ENCODE peak calls at places on chromosomes 3 and 15, in eight cellular contexts. B is SJSA1, P is adipocyte, T is PC-3, N is neural progenitor cell, Q is heart right ventricle, X is breast epithelium, Y is cardiac muscle cell. S is an unnamed sample.
A peak's percentile ranks its signal among the peaks of the same experiment; 100 is the strongest.

GRCh38 chr3:32885283-32885935 is 66.0 kb upstream of the CCR4 start:
- DNase-seq in B (no peak), P (no peak), T (no peak), N (no peak), Q (no peak), X (no peak), Y (no peak), S (no peak)

GRCh38 chr3:48155122-48155521 is 33.1 kb downstream of the CDC25A start:
- DNase-seq in B (no peak), P (peak; percentile 38), T (peak; percentile 94), N (no peak), Q (no peak), X (no peak), Y (peak; percentile 56), S (no peak)

GRCh38 chr3:88957751-88958452 is 149.5 kb upstream of the EPHA3 start:
- DNase-seq in B (no peak), P (peak; percentile 78), T (peak; percentile 82), N (no peak), Q (no peak), X (no peak), Y (peak; percentile 80), S (no peak)

GRCh38 chr3:13108861-13109260 is 35.6 kb upstream of the IQSEC1 start:
- DNase-seq in B (no peak), P (no peak), T (no peak), N (no peak), Q (no peak), X (no peak), Y (no peak), S (no peak)

GRCh38 chr3:117914540-117914939 is 1120.1 kb downstream of the IGSF11 start:
- DNase-seq in B (no peak), P (no peak), T (no peak), N (no peak), Q (no peak), X (no peak), Y (no peak), S (no peak)

GRCh38 chr15:81265944-81266775 is 57.8 kb downstream of the STARD5 start:
- DNase-seq in B (peak; percentile 79), P (peak; percentile 94), T (peak; percentile 81), N (peak; percentile 91), Q (peak; percentile 80), X (peak; percentile 55), Y (peak; percentile 86), S (peak; percentile 75)

GRCh38 chr15:50044904-50045303 is 74.1 kb downstream of the ATP8B4 start:
- DNase-seq in B (no peak), P (no peak), T (no peak), N (no peak), Q (no peak), X (no peak), Y (no peak), S (no peak)

GRCh38 chr15:83838763-83839162 is 184.8 kb downstream of the ADAMTSL3 start:
- DNase-seq in B (no peak), P (no peak), T (no peak), N (no peak), Q (no peak), X (no peak), Y (no peak), S (no peak)

GRCh38 chr3:29347412-29347811 is 66.5 kb downstream of the RBMS3 start:
- DNase-seq in B (no peak), P (no peak), T (no peak), N (no peak), Q (no peak), X (no peak), Y (no peak), S (no peak)

GRCh38 chr15:99303881-99304280 is 52.6 kb downstream of the LRRC28 start:
- DNase-seq in B (no peak), P (no peak), T (no peak), N (no peak), Q (no peak), X (no peak), Y (no peak), S (no peak)

GRCh38 chr15:78455749-78456148 is 17.7 kb downstream of the IREB2 start:
- DNase-seq in B (no peak), P (peak; percentile 22), T (no peak), N (no peak), Q (peak; percentile 23), X (no peak), Y (no peak), S (no peak)

GRCh38 chr3:11467875-11468274 is 175.8 kb downstream of the VGLL4 start:
- DNase-seq in B (no peak), P (no peak), T (no peak), N (no peak), Q (no peak), X (no peak), Y (no peak), S (no peak)

GRCh38 chr3:11470031-11470853 is 173.5 kb downstream of the VGLL4 start:
- DNase-seq in B (no peak), P (no peak), T (no peak), N (no peak), Q (no peak), X (no peak), Y (no peak), S (no peak)

GRCh38 chr3:11464356-11464755 is 179.4 kb downstream of the VGLL4 start:
- DNase-seq in B (no peak), P (no peak), T (no peak), N (no peak), Q (no peak), X (no peak), Y (no peak), S (no peak)

DNA sequence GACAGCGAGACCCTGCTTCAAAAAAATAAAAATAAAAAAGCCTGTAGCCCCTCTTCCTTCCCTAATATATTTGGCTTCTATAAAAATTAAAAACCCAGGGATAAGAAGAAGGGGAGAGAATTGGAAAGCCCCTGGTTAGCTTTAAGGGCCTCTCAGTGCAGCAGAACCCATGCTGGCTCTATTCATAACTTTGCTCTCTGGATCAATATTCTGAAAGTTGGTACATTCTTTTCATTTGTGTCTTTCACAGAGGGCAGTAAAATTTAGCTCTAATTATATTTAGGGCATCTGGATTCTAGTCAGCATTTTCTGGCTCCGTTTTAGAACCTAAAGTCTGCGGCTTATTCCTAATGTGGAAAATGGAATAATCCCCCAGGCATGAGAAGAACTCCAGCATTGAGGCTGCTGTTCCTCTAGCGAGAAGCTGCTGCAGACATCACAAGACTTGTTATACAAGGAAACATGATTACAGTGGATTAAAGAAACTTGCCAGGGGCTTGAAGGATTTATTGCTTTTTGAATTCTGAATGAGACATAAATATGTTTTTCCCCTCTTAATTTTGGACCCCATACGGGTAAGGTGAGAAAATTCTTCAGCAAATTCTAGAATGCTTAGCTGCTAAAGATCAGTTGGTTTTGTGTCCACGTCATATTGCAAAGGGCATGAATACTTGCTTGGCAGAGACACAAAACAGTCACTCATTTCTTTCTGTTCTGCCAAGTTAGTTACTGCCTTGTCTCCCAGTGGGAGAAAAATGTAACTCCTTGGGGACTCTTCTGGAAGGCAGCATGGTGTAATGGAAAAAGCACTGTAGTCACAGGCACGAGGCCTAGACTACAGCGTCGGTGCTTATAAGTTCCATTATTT is 177.7 kb downstream of the VGLL4 start:
- DNase-seq in B (no peak), P (peak; percentile 96), T (no peak), N (no peak), Q (peak; percentile 83), X (no peak), Y (peak; percentile 96), S (no peak)
- H3K4me3 ChIP-seq in B (no peak overlapping the region), P (peak overlapping the region; percentile 17), T (no peak overlapping the region), N (no peak overlapping the region), Q (no peak overlapping the region), X (no peak overlapping the region), Y (no peak overlapping the region), S (no peak overlapping the region)

DNA sequence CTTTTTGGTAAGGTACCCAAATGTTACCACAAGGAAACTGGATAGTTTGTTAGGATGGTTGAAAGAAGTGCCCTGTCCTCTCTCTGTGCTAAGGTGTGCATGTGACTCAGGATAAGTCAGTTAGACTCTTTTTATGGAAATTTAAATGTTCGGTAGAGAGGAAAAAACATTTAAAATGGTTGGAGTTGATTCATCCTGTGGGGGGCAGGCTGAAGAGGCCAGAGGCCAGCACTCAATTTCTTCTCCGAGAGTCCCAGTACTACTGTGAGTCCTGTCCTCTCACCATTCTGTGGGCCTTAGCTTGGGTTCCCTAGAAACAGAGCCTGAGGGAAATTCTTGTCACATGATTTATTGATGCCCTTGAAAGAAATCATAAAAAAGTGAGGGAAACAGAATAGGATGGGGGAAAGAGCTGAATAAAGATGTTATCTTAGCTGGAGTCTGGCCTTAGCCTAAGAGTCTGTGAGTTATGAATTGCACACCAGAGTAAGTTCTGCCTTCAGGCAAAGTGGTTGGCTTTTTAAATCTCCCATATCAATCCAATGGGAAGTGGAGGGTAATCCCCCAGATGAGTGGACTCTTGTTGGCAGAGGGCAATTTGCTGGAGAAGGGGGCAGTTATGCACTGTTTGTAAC is 106.5 kb upstream of the GALNT15 start:
- DNase-seq in B (no peak), P (peak; percentile 69), T (peak; percentile 93), N (no peak), Q (no peak), X (no peak), Y (no peak), S (no peak)
- H3K4me1 ChIP-seq in B (peaks cover 63% of the 10 kb centered on the region), P (peaks cover 42% of the 10 kb centered on the region), T (peaks cover 68% of the 10 kb centered on the region), N (no peaks in the 10 kb centered on the region), Q (peaks cover 15% of the 10 kb centered on the region), X (peaks cover 5% of the 10 kb centered on the region), Y (no peaks in the 10 kb centered on the region), S (no peaks in the 10 kb centered on the region)

DNA sequence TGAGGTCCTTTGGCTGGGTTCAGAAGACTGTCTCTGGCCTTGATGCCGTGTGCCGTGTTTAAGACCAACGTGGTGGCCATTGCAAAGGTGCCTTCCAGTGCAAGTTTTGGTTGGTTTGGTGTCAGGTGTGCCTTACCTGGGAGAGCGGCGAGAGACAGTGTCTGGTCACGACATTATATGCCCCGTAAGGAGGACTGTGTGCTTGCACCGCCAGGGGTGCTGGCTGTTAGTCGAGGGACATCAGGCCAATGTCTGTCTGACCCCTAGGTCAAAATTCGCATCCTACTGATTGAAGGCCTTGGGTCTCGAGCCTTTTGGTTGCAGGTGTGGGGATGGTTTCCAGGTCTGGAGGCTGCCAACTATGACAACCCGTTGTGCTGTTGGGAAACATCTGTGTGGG is 111.9 kb downstream of the SNRPN start:
- DNase-seq in B (no peak), P (no peak), T (no peak), N (no peak), Q (no peak), X (no peak), Y (no peak), S (no peak)
- H3K9me3 ChIP-seq in B (peaks cover 81% of the 10 kb centered on the region), P (peaks cover 100% of the 10 kb centered on the region), T (peaks cover 82% of the 10 kb centered on the region), N (peaks cover 27% of the 10 kb centered on the region), Q (peaks cover 100% of the 10 kb centered on the region), X (peaks cover 100% of the 10 kb centered on the region), Y (peaks cover 27% of the 10 kb centered on the region), S (peaks cover 100% of the 10 kb centered on the region)

GRCh38 chr3:23923786-23924185 is 6.9 kb downstream of the RPL15 start:
- DNase-seq in B (no peak), P (peak; percentile 69), T (no peak), N (no peak), Q (no peak), X (no peak), Y (peak; percentile 84), S (no peak)

GRCh38 chr3:23921052-23921511 is 4.2 kb downstream of the RPL15 start:
- DNase-seq in B (no peak), P (no peak), T (no peak), N (no peak), Q (no peak), X (no peak), Y (no peak), S (no peak)

GRCh38 chr3:23916886-23917815 is at the start of the genes NKIRAS1 and RPL15:
- DNase-seq in B (peak; percentile 97), P (peak; percentile 99), T (peak; percentile 98), N (peak; percentile 99), Q (peak; percentile 98), X (peak; percentile 96), Y (peak; percentile 98), S (peak; percentile 98)

GRCh38 chr3:23919628-23920027 is 2.7 kb downstream of the RPL15 start:
- DNase-seq in B (no peak), P (no peak), T (no peak), N (no peak), Q (no peak), X (no peak), Y (no peak), S (no peak)

GRCh38 chr3:23920151-23920655 is 3.3 kb downstream of the RPL15 start:
- DNase-seq in B (no peak), P (peak; percentile 10), T (no peak), N (no peak), Q (no peak), X (no peak), Y (no peak), S (no peak)
- H3K4me3 ChIP-seq in B (no peak overlapping the region), P (peak overlapping the region; percentile 97), T (peak overlapping the region; percentile 8), N (peak overlapping the region; percentile 23), Q (no peak overlapping the region), X (no peak overlapping the region), Y (no peak overlapping the region), S (no peak overlapping the region)